ENCODE peak calls at places on chromosomes 13 and 19, in four cellular contexts. M, E, L and S are unnamed samples.

GRCh38 chr19:16368385-16369305 is 44.0 kb downstream of the KLF2 start:
- DNase-seq in M (no peak), E (no peak), L (peak), S (no peak)

GRCh38 chr19:38900816-38901215 is 1.0 kb downstream of the NFKBIB start:
- DNase-seq in L (no peak), M (no peak), E (no peak), S (no peak)

GRCh38 chr19:3120611-3121231 is 15.1 kb upstream of the GNA15 start:
- DNase-seq in E (no peak), M (no peak), L (no peak), S (no peak)

GRCh38 chr13:86830046-86830445 is 841.1 kb upstream of the SLITRK5 start:
- DNase-seq in E (no peak), L (no peak), M (no peak), S (no peak)

GRCh38 chr19:1558552-1558951 is 9.6 kb downstream of the MEX3D start:
- DNase-seq in E (no peak), M (no peak), L (no peak), S (no peak)

GRCh38 chr19:10604460-10604980 is 17.4 kb upstream of the AP1M2 start:
- DNase-seq in M (no peak), E (no peak), L (no peak), S (peak)

GRCh38 chr19:12802267-12803106 is 618 bp downstream of the THSD8 start:
- DNase-seq in E (no peak), L (no peak), M (no peak), S (no peak)

GRCh38 chr13:74250738-74251190 is 116.6 kb upstream of the KLF12 start:
- DNase-seq in M (no peak), E (no peak), L (no peak), S (peak)

GRCh38 chr19:30376272-30376671 is 4.1 kb downstream of the ZNF536 start:
- DNase-seq in E (peak), M (no peak), L (no peak), S (no peak)

GRCh38 chr13:77338961-77339401 is 12.1 kb upstream of the MYCBP2 start:
- DNase-seq in M (no peak), E (no peak), L (no peak), S (no peak)

GRCh38 chr19:47020132-47020805 is 632 bp downstream of the NPAS1 start:
- DNase-seq in E (peak), L (no peak), M (no peak), S (peak)

GRCh38 chr13:29905845-29906244 is 55.4 kb upstream of the UBL3 start:
- DNase-seq in M (peak), E (no peak), L (no peak), S (no peak)

GRCh38 chr19:18223860-18224524 is 2.2 kb downstream of the PDE4C start:
- DNase-seq in L (peak), M (no peak), E (peak), S (peak)

GRCh38 chr19:51750381-51751124 is 1.1 kb downstream of the FPR1 start:
- DNase-seq in M (no peak), L (no peak), E (no peak), S (no peak)

GRCh38 chr13:32117696-32118095 is 86.1 kb downstream of the FRY start:
- DNase-seq in L (no peak), M (no peak), E (no peak), S (no peak)

GRCh38 chr19:19096641-19097627 is 33.1 kb downstream of the SLC25A42 start:
- DNase-seq in L (no peak), M (no peak), E (no peak), S (no peak)

GRCh38 chr13:108214511-108215383 is 589 bp downstream of the LIG4 start:
- DNase-seq in M (no peak), L (peak), E (peak), S (peak)

GRCh38 chr13:61170791-61171330 is 244.8 kb downstream of the PCDH20 start:
- DNase-seq in L (no peak), M (no peak), E (no peak), S (no peak)

GRCh38 chr19:4506449-4507149 is 11.7 kb downstream of the PLIN4 start:
- DNase-seq in M (no peak), L (no peak), E (no peak), S (no peak)

GRCh38 chr19:43525836-43526771 is 897 bp downstream of the ETHE1 start:
- DNase-seq in E (peak), L (no peak), M (peak), S (peak)

GRCh38 chr19:39676004-39676403 is 20.3 kb downstream of the LGALS16 start:
- DNase-seq in M (no peak), L (no peak), E (no peak), S (no peak)

GRCh38 chr19:21698215-21698614 is 69.2 kb downstream of the ZNF100 start:
- DNase-seq in L (no peak), E (peak), M (no peak), S (peak)

GRCh38 chr13:27415116-27415515 is 9.3 kb upstream of the GTF3A start:
- DNase-seq in L (no peak), E (no peak), M (no peak), S (no peak)

GRCh38 chr13:72290962-72291681 is 424.1 kb upstream of the DACH1 start:
- DNase-seq in L (no peak), E (peak), M (no peak), S (no peak)

GRCh38 chr19:57317503-57317902 is 2.8 kb upstream of the ZNF543 start:
- DNase-seq in M (no peak), E (peak), L (no peak), S (peak)

GRCh38 chr13:50389726-50390125 is 374.5 kb downstream of the KCNRG start:
- DNase-seq in M (no peak), E (no peak), L (no peak), S (no peak)

DNA sequence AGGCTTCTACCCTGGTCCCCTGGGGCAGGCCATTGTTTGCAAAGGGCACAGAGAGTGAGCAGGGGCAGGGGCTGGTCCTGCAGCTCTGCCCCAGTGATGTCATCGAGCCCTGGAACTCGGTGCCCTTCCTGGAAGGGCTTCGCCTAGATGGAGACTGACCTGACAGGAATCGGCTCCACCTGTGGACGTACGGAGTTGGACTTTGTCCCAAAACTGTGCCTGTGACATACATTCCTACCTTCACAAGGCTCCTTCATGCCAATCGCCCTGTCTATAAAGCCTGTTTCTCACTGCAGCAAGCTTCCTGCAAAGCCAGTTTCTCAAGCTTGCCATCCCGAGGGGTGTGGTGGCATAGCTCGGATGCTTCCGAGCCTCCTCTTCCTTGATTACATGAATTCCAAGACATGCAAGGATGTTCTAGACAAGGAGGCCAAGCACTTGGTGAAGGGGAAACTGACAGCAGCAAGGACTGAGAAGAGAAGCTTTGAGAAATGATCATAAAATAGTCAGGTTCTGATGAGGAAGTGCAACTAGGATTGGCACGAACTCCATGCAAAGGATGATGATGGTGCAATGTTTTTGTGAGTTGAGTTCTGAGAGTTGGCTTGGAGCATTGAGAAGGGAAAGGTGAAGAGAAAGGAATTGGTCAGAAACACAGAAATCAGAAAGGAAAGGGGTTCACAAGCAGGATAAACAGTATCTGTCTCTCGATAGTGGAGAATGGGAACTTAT is 73.6 kb upstream of the STK24 start:
- DNase-seq in E (no peak), M (peak), L (no peak), S (no peak)
- TF ChIP-seq POLR2AphosphoS5 in E (no peak), M (peak), L (no peak), S (no peak)

GRCh38 chr19:7704280-7705060 is 2.5 kb upstream of the FCER2 start:
- DNase-seq in L (no peak), E (no peak), M (no peak), S (no peak)

GRCh38 chr19:7706188-7706530 is 4.2 kb upstream of the FCER2 start:
- DNase-seq in E (no peak), M (no peak), L (no peak), S (no peak)

GRCh38 chr19:7706662-7707454 is 4.9 kb upstream of the FCER2 start:
- DNase-seq in E (no peak), L (no peak), M (no peak), S (no peak)

GRCh38 chr19:7703332-7703731 is 1.4 kb upstream of the FCER2 start:
- DNase-seq in E (peak), M (no peak), L (no peak), S (no peak)

DNA sequence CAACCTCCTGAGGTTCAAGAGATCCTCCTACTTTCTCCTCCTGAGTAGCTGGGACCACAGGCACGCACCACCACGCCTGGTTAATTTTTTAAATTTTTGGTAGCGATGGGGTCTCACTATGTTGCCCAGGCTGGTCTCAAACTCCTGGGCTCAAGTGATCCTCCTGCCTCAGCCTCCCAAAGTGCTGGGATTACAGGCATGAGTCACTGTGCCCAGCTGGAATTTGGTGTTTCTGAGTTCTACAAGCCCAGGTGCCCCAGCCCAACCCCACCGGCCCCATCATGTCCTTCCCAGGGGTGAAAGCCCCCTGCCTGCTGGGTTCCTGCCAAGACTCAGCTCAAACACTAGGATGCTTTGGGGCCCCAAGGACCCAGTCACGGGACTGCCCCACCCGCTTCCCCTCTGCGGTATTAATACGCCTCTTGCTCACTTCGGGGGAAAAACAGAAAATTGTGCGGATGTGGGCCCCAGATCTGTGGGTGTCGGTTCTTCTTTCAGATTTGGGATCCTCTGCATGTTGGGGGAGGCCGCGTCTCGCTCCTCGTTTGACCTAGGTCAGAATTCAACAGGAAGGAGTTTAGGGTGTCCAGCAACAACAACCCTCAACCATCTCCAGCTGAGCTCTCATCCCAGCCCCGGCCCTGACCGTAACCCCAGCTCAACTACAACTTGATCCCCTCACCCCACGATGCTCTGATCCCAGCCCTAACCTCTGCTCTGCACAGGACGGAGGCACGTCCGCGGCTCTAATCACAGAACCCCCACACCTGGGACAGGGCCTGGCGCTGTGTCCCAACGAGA is 3.7 kb upstream of the FCER2 start:
- DNase-seq in L (peak), E (no peak), M (peak), S (no peak)
- TF ChIP-seq POLR2AphosphoS5 in L (no peak), E (no peak), M (no peak), S (no peak)

GRCh38 chr19:42269518-42270345 is 680 bp downstream of the CIC start:
- DNase-seq in M (peak), L (peak), E (no peak), S (no peak)

GRCh38 chr19:42271861-42272534 is 2.9 kb downstream of the CIC start:
- DNase-seq in E (no peak), M (no peak), L (peak), S (no peak)

GRCh38 chr19:42268704-42269517 is at the start of gene CIC:
- DNase-seq in M (peak), E (peak), L (peak), S (peak)

GRCh38 chr19:42271045-42271419 is 2.0 kb downstream of the CIC start:
- DNase-seq in L (no peak), M (no peak), E (no peak), S (no peak)

GRCh38 chr19:42270346-42271044 is 1.4 kb downstream of the CIC start:
- DNase-seq in M (peak), E (no peak), L (peak), S (peak)
- TF ChIP-seq POLR2AphosphoS5 in M (no peak), E (no peak), L (peak), S (peak)

GRCh38 chr19:35751839-35752745 is 3.7 kb downstream of the LIN37 start:
- DNase-seq in E (no peak), L (peak), M (no peak), S (no peak)

GRCh38 chr19:35754365-35755139 is 2.3 kb downstream of the HSPB6 start:
- DNase-seq in L (peak), M (no peak), E (no peak), S (no peak)

GRCh38 chr19:35755160-35755549 is 1.7 kb downstream of the HSPB6 start:
- DNase-seq in M (no peak), E (peak), L (no peak), S (no peak)

GRCh38 chr19:35753634-35754364 is 3.0 kb downstream of the HSPB6 start:
- DNase-seq in E (no peak), M (no peak), L (peak), S (no peak)

GRCh38 chr19:35752746-35753350 is 4.0 kb downstream of the HSPB6 start:
- DNase-seq in E (no peak), L (peak), M (no peak), S (no peak)
- TF ChIP-seq POLR2AphosphoS5 in E (no peak), L (no peak), M (no peak), S (no peak)